ENCODE peak calls at places on chromosome 17, in four cellular contexts. N, E, V and J are unnamed samples. For H3K4me1 and H3K9me1, the result is how much of the 10 kb centered on the place peaks cover.

GRCh38 chr17:83096401-83097220 is 17.2 kb downstream of the METRNL start:
- DNase-seq in N (no peak), E (no peak), V (no peak), J (no peak)

GRCh38 chr17:59046192-59046591 is 60.5 kb downstream of the TRIM37 start:
- DNase-seq in N (peak), E (peak), V (peak), J (no peak)

GRCh38 chr17:42642377-42642776 is 16.7 kb upstream of the TUBG2 start:
- DNase-seq in N (no peak), E (no peak), V (no peak), J (no peak)

GRCh38 chr17:49707246-49707607 is 537 bp downstream of the SLC35B1 start:
- DNase-seq in N (no peak), E (peak), V (peak), J (no peak)

GRCh38 chr17:79325707-79326106 is 251.1 kb downstream of the ENGASE start:
- DNase-seq in N (no peak), E (peak), V (no peak), J (no peak)

GRCh38 chr17:77215281-77215680 is 74.5 kb downstream of the SEC14L1 start:
- DNase-seq in N (no peak), E (no peak), V (no peak), J (no peak)

GRCh38 chr17:77613627-77614026 is 344.9 kb upstream of the TNRC6C start:
- DNase-seq in N (no peak), E (no peak), V (no peak), J (no peak)

GRCh38 chr17:58756246-58757161 is 850 bp downstream of the PPM1E start:
- DNase-seq in N (no peak), E (peak), V (no peak), J (no peak)

GRCh38 chr17:82871056-82871775 is 31.4 kb upstream of the ZNF750 start:
- DNase-seq in N (no peak), E (no peak), V (peak), J (no peak)

GRCh38 chr17:54085934-54086333 is 263.2 kb downstream of the KIF2B start:
- DNase-seq in N (no peak), E (no peak), V (no peak), J (no peak)

GRCh38 chr17:31321481-31321880 is at the start of gene EVI2A:
- DNase-seq in N (peak), E (peak), V (peak), J (no peak)

GRCh38 chr17:7590743-7591142 is 849 bp upstream of the SOX15 start:
- DNase-seq in N (peak), E (no peak), V (no peak), J (no peak)

GRCh38 chr17:78219396-78220150 is 5.5 kb downstream of the BIRC5 start:
- DNase-seq in N (no peak), E (no peak), V (no peak), J (no peak)

GRCh38 chr17:79019631-79020584 is 4.1 kb upstream of the C1QTNF1 start:
- DNase-seq in N (peak), E (peak), V (peak), J (no peak)

GRCh38 chr17:48546187-48546923 is 1.4 kb upstream of the HOXB2 start:
- DNase-seq in N (peak), E (peak), V (no peak), J (no peak)

GRCh38 chr17:47821031-47821423 is 567 bp downstream of the OSBPL7 start:
- DNase-seq in N (no peak), E (no peak), V (no peak), J (no peak)

GRCh38 chr17:73196500-73196899 is 3.6 kb downstream of the COG1 start:
- DNase-seq in N (no peak), E (peak), V (peak), J (no peak)

GRCh38 chr17:5282639-5283217 is 644 bp downstream of the RABEP1 start:
- DNase-seq in N (no peak), E (peak), V (peak), J (no peak)

GRCh38 chr17:68961204-68961893 is 6.2 kb upstream of the ABCA8 start:
- DNase-seq in N (no peak), E (no peak), V (no peak), J (no peak)

GRCh38 chr17:65509032-65509431 is 52.4 kb downstream of the AXIN2 start:
- DNase-seq in N (no peak), E (no peak), V (no peak), J (no peak)

GRCh38 chr17:76139801-76140660 is 1.0 kb downstream of the FOXJ1 start:
- DNase-seq in N (no peak), E (no peak), V (no peak), J (no peak)

GRCh38 chr17:76174072-76174471 is 33.0 kb upstream of the FOXJ1 start:
- DNase-seq in N (no peak), E (no peak), V (no peak), J (no peak)

DNA sequence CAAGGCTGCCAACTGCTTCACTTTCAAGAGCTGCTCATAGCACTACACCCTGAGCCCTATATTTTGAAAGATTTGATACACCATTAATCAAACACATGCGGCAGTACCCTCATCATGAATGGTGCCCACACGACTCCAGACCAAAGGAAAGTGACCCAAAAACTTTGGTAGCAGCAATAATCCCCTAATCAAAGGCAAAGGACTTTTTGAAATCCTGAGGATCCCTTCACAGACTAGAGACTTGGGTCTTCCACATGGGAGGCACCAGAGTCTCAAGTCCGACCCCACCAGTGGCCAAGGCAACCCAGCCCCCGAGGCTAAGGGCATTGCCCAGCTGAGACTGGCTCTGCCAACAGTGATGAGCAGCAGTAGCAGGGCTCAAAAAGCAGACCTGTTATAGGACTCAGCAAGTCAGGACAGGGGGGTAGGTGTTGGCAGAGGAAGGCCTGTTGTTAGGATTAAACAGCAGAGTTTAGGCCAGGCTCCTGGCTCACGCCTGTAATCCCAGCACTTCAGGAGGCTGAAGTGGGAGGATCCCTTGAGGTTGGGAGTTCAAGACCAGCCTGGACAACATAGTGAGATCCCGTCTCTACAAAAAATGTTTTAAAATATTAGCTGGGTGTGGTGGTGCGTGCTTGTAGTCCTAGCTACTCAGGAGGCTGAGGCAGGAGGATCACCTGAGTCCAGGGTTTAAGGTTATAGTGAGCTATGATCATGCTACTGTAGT is 3.2 kb downstream of the TRIM25 start:
- DNase-seq in N (no peak), E (no peak), V (no peak), J (no peak)
- H3K4me1 ChIP-seq in N (under half), E (under half), V (under half), J (under half)

GRCh38 chr17:520447-521167 is 168.0 kb upstream of the RPH3AL start:
- DNase-seq in N (peak), E (no peak), V (peak), J (no peak)
- H3K9me1 ChIP-seq in N (under half), E (under half), V (under half), J (under half)

GRCh38 chr17:40018211-40019121 is 3.2 kb downstream of the CSF3 start:
- DNase-seq in N (no peak), E (no peak), V (no peak), J (no peak)

GRCh38 chr17:40017422-40018080 is 2.3 kb downstream of the CSF3 start:
- DNase-seq in N (no peak), E (no peak), V (no peak), J (no peak)

GRCh38 chr17:40021471-40021961 is 6.3 kb downstream of the CSF3 start:
- DNase-seq in N (peak), E (no peak), V (peak), J (peak)

GRCh38 chr17:40020146-40020545 is 4.9 kb downstream of the CSF3 start:
- DNase-seq in N (no peak), E (no peak), V (no peak), J (no peak)

GRCh38 chr17:40019140-40019991 is 4.1 kb downstream of the CSF3 start:
- DNase-seq in N (peak), E (no peak), V (peak), J (no peak)
- H3K4me1 ChIP-seq in N (under half), E (under half), V (half or more), J (half or more)

DNA sequence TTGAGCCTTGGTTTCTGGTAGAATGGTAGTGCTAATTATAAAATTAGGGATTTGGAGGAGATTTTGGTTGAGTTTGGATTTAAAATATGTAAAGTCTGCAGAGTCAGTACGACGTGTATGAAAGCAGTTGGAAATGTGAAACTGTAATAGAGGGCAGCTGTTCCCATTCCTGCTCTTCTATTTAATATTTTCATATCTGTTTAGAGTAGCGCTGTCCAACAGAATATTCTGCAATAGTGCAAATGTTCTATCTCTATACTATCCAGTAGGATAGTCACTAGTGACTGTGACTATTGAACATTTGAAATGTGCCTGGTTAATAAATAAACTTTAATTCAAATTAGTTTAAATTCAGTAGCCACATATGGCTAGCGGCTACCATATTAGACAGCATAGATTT is 443.4 kb upstream of the SOX9 start:
- DNase-seq in N (peak), E (no peak), V (no peak), J (no peak)
- H3K9me1 ChIP-seq in N (under half), E (under half), V (under half), J (under half)

GRCh38 chr17:28940675-28941074 is 10.6 kb downstream of the PHF12 start:
- DNase-seq in N (no peak), E (no peak), V (no peak), J (no peak)
- H3K4me1 ChIP-seq in N (under half), E (under half), V (under half), J (under half)